ENCODE peak calls at places on chromosome X, in ten cellular contexts. U is stimulated activated CD4-positive, alpha-beta T cell treated with anti-CD3 and anti-CD28 coated beads, Interleukin-4, amount 100 ng/mL, for 4 hours; W is NCI-H1436; J is chondrocyte; F is activated CD8-positive, alpha-beta memory T cell treated with anti-CD3 and anti-CD28 coated beads for 4 hours; D is T-helper 2 cell; X is mesenchymal stem cell; I is anterior cingulate cortex; P is Daoy; B is kidney tubule cell. K is an unnamed sample.
A peak's percentile ranks its signal among the peaks of the same experiment; 100 is the strongest.

GRCh38 chrX:119455264-119455663 is 13.0 kb upstream of the SLC25A5 start:
- DNase-seq in W (no peak), I (no peak), D (no peak), X (peak; percentile 29), F (no peak), J (no peak), B (no peak), U (no peak), P (no peak), K (no peak)

GRCh38 chrX:49230500-49231232 is 2.5 kb downstream of the CACNA1F start:
- DNase-seq in D (peak; percentile 70), B (peak; percentile 22), W (peak; percentile 43), P (peak; percentile 67), U (peak; percentile 50), F (peak; percentile 7), X (no peak), I (peak; percentile 13), J (no peak), K (no peak)

GRCh38 chrX:71532078-71532752 is 689 bp upstream of the OGT start:
- DNase-seq in D (peak; percentile 96), I (no peak), X (peak; percentile 83), B (peak; percentile 90), P (peak; percentile 29), J (no peak), W (no peak), U (peak; percentile 19), F (peak; percentile 49), K (no peak)

GRCh38 chrX:750263-750662 is 119.7 kb downstream of the SHOX start:
- DNase-seq in U (no peak), W (no peak), X (no peak), J (no peak), B (no peak), F (no peak), D (peak; percentile 9), P (no peak), I (no peak), K (no peak)

GRCh38 chrX:19947612-19948011 is 43.2 kb downstream of the BCLAF3 start:
- DNase-seq in B (no peak), P (no peak), D (no peak), X (no peak), U (no peak), J (no peak), F (no peak), I (no peak), W (no peak), K (no peak)

GRCh38 chrX:7083468-7084396 is 63.8 kb upstream of the STS start:
- DNase-seq in I (no peak), F (peak; percentile 38), U (peak; percentile 12), P (peak; percentile 85), W (no peak), X (peak; percentile 91), B (peak; percentile 98), J (no peak), D (peak; percentile 94), K (peak; percentile 68)

GRCh38 chrX:42832764-42833549 is 55.0 kb upstream of the PPP1R2C start:
- DNase-seq in W (no peak), F (no peak), U (no peak), J (no peak), I (no peak), D (no peak), B (no peak), X (no peak), P (no peak), K (no peak)

GRCh38 chrX:85243761-85244410 is at the start of the genes SATL1 and ZNF711:
- DNase-seq in U (peak; percentile 0), X (peak; percentile 72), I (peak; percentile 57), D (peak; percentile 6), B (peak; percentile 36), W (peak; percentile 97), F (no peak), J (no peak), P (peak; percentile 72), K (no peak)

GRCh38 chrX:68462653-68463052 is 29.4 kb upstream of the OPHN1 start:
- DNase-seq in B (peak; percentile 39), X (peak; percentile 67), P (peak; percentile 46), J (no peak), F (no peak), U (no peak), I (no peak), W (no peak), D (peak; percentile 47), K (no peak)

GRCh38 chrX:48558270-48558669 is 16.0 kb upstream of the RBM3 start:
- DNase-seq in J (no peak), F (no peak), W (no peak), P (peak; percentile 62), U (no peak), I (no peak), B (peak; percentile 80), X (peak; percentile 70), D (no peak), K (no peak)

GRCh38 chrX:155108427-155108826 is 37.1 kb downstream of the BRCC3 start:
- DNase-seq in B (no peak), W (no peak), P (no peak), I (no peak), D (no peak), X (no peak), F (no peak), J (no peak), U (no peak), K (no peak)

GRCh38 chrX:75784689-75785491 is at the start of gene MAGEE2:
- DNase-seq in B (peak; percentile 17), X (no peak), D (peak; percentile 7), P (no peak), F (no peak), J (peak; percentile 66), I (peak; percentile 8), U (peak; percentile 21), W (no peak), K (no peak)

GRCh38 chrX:19616959-19617358 is 101.7 kb upstream of the MAP3K15 start:
- DNase-seq in P (no peak), U (no peak), W (no peak), F (no peak), B (no peak), D (no peak), J (no peak), I (no peak), X (no peak), K (no peak)

GRCh38 chrX:39070009-39070408 is 268.8 kb downstream of the MID1IP1 start:
- DNase-seq in X (no peak), F (no peak), D (no peak), I (no peak), B (no peak), U (no peak), W (no peak), J (no peak), P (no peak), K (no peak)

GRCh38 chrX:28498658-28499057 is 88.6 kb upstream of the IL1RAPL1 start:
- DNase-seq in U (no peak), P (no peak), J (no peak), W (no peak), F (no peak), B (no peak), X (peak; percentile 23), D (no peak), I (no peak), K (no peak)

GRCh38 chrX:11336201-11336600 is 43.0 kb downstream of the AMELX start:
- DNase-seq in P (no peak), X (no peak), U (no peak), D (no peak), I (no peak), W (no peak), F (no peak), J (no peak), B (no peak), K (no peak)

GRCh38 chrX:13005671-13006473 is 31.0 kb downstream of the TMSB4X start:
- DNase-seq in D (peak; percentile 53), J (no peak), X (no peak), U (no peak), I (peak; percentile 17), W (no peak), F (no peak), P (no peak), B (no peak), K (no peak)

GRCh38 chrX:28946846-28947245 is 359.6 kb downstream of the IL1RAPL1 start:
- DNase-seq in I (no peak), U (no peak), F (no peak), W (no peak), J (no peak), B (no peak), P (no peak), X (no peak), D (no peak), K (no peak)

GRCh38 chrX:97609357-97609756 is 725.6 kb downstream of the RPA4 start:
- DNase-seq in B (no peak), F (no peak), J (no peak), W (no peak), P (no peak), I (no peak), X (no peak), U (no peak), D (no peak), K (no peak)

GRCh38 chrX:27555514-27555913 is 34.6 kb upstream of the DCAF8L2 start:
- DNase-seq in W (no peak), P (no peak), U (no peak), F (no peak), X (peak; percentile 19), D (no peak), J (no peak), I (no peak), B (peak; percentile 30), K (no peak)

GRCh38 chrX:1400731-1401471 is 9.0 kb upstream of the SLC25A6 start:
- DNase-seq in D (no peak), F (no peak), B (no peak), J (peak; percentile 39), W (no peak), U (no peak), I (no peak), P (no peak), X (no peak), K (no peak)

GRCh38 chrX:11579856-11580595 is 85.7 kb downstream of the ARHGAP6 start:
- DNase-seq in J (no peak), D (no peak), B (peak; percentile 57), W (no peak), F (no peak), P (peak; percentile 24), X (peak; percentile 11), I (no peak), U (no peak), K (no peak)

GRCh38 chrX:150254909-150255308 is 108.2 kb upstream of the MAMLD1 start:
- DNase-seq in D (no peak), U (no peak), F (no peak), P (no peak), B (no peak), W (no peak), I (no peak), J (no peak), X (no peak), K (no peak)

K was measured in glomerular endothelial cell.